ENCODE peak calls at places on chromosomes 16 and 17, in ten cellular contexts. One of them, this sample, is unnamed.

GRCh38 chr17:40101367-40102210 is 1.2 kb upstream of the NR1D1 start:
- DNase-seq in AG04449: no peak
- DNase-seq in GM10248: no peak
- DNase-seq in tibial artery: no peak
- DNase-seq in RWPE2: no peak
- DNase-seq in coronary artery: peak; percentile 66
- DNase-seq in lower lobe of right lung: no peak
- DNase-seq in NB4: no peak
- DNase-seq in AG09309: no peak
- DNase-seq in uterus: no peak
- DNase-seq in this sample: no peak

GRCh38 chr16:74862743-74863244 is 88.2 kb upstream of the FA2H start:
- DNase-seq in AG04449: no peak
- DNase-seq in GM10248: peak; percentile 79
- DNase-seq in tibial artery: no peak
- DNase-seq in RWPE2: no peak
- DNase-seq in coronary artery: no peak
- DNase-seq in lower lobe of right lung: no peak
- DNase-seq in NB4: peak; percentile 66
- DNase-seq in AG09309: no peak
- DNase-seq in uterus: no peak
- DNase-seq in this sample: peak; percentile 80

GRCh38 chr16:87560428-87561199 is 41.7 kb upstream of the JPH3 start:
- DNase-seq in AG04449: no peak
- DNase-seq in GM10248: no peak
- DNase-seq in tibial artery: peak; percentile 46
- DNase-seq in RWPE2: no peak
- DNase-seq in coronary artery: no peak
- DNase-seq in lower lobe of right lung: peak; percentile 61
- DNase-seq in NB4: peak; percentile 59
- DNase-seq in AG09309: no peak
- DNase-seq in uterus: no peak
- DNase-seq in this sample: peak; percentile 41

GRCh38 chr17:75689441-75689873 is 22.3 kb downstream of the SAP30BP start:
- DNase-seq in AG04449: no peak
- DNase-seq in GM10248: peak; percentile 49
- DNase-seq in tibial artery: no peak
- DNase-seq in RWPE2: peak; percentile 94
- DNase-seq in coronary artery: no peak
- DNase-seq in lower lobe of right lung: no peak
- DNase-seq in NB4: no peak
- DNase-seq in AG09309: no peak
- DNase-seq in uterus: no peak
- DNase-seq in this sample: peak; percentile 49

GRCh38 chr17:35653619-35654361 is 66.7 kb downstream of the AP2B1 start:
- DNase-seq in AG04449: no peak
- DNase-seq in GM10248: no peak
- DNase-seq in tibial artery: no peak
- DNase-seq in RWPE2: no peak
- DNase-seq in coronary artery: no peak
- DNase-seq in lower lobe of right lung: no peak
- DNase-seq in NB4: no peak
- DNase-seq in AG09309: no peak
- DNase-seq in uterus: no peak
- DNase-seq in this sample: no peak

GRCh38 chr16:27816561-27816960 is 247.0 kb downstream of the GSG1L start:
- DNase-seq in AG04449: no peak
- DNase-seq in GM10248: no peak
- DNase-seq in tibial artery: peak; percentile 13
- DNase-seq in RWPE2: peak; percentile 28
- DNase-seq in coronary artery: no peak
- DNase-seq in lower lobe of right lung: no peak
- DNase-seq in NB4: no peak
- DNase-seq in AG09309: no peak
- DNase-seq in uterus: no peak
- DNase-seq in this sample: no peak

GRCh38 chr16:88706288-88706964 is at the start of the genes CTU2 and RNF166:
- DNase-seq in AG04449: peak; percentile 14
- DNase-seq in GM10248: peak; percentile 98
- DNase-seq in tibial artery: peak; percentile 80
- DNase-seq in RWPE2: no peak
- DNase-seq in coronary artery: peak; percentile 89
- DNase-seq in lower lobe of right lung: peak; percentile 95
- DNase-seq in NB4: peak; percentile 92
- DNase-seq in AG09309: peak; percentile 29
- DNase-seq in uterus: peak; percentile 88
- DNase-seq in this sample: peak; percentile 100

GRCh38 chr17:46870116-46870803 is 18.9 kb downstream of the WNT9B start:
- DNase-seq in AG04449: no peak
- DNase-seq in GM10248: no peak
- DNase-seq in tibial artery: no peak
- DNase-seq in RWPE2: no peak
- DNase-seq in coronary artery: no peak
- DNase-seq in lower lobe of right lung: no peak
- DNase-seq in NB4: no peak
- DNase-seq in AG09309: no peak
- DNase-seq in uterus: no peak
- DNase-seq in this sample: no peak

GRCh38 chr17:43517615-43518386 is 28.3 kb downstream of the ETV4 start:
- DNase-seq in AG04449: no peak
- DNase-seq in GM10248: peak; percentile 71
- DNase-seq in tibial artery: no peak
- DNase-seq in RWPE2: no peak
- DNase-seq in coronary artery: no peak
- DNase-seq in lower lobe of right lung: no peak
- DNase-seq in NB4: no peak
- DNase-seq in AG09309: peak; percentile 17
- DNase-seq in uterus: no peak
- DNase-seq in this sample: peak; percentile 73

GRCh38 chr17:42306385-42306667 is 18.0 kb downstream of the STAT5A start:
- DNase-seq in AG04449: no peak
- DNase-seq in GM10248: no peak
- DNase-seq in tibial artery: no peak
- DNase-seq in RWPE2: no peak
- DNase-seq in coronary artery: no peak
- DNase-seq in lower lobe of right lung: no peak
- DNase-seq in NB4: no peak
- DNase-seq in AG09309: no peak
- DNase-seq in uterus: no peak
- DNase-seq in this sample: no peak

GRCh38 chr17:42309142-42309541 is 20.8 kb downstream of the STAT5A start:
- DNase-seq in AG04449: no peak
- DNase-seq in GM10248: no peak
- DNase-seq in tibial artery: no peak
- DNase-seq in RWPE2: no peak
- DNase-seq in coronary artery: no peak
- DNase-seq in lower lobe of right lung: no peak
- DNase-seq in NB4: no peak
- DNase-seq in AG09309: no peak
- DNase-seq in uterus: no peak
- DNase-seq in this sample: no peak

GRCh38 chr17:42305543-42306384 is 17.5 kb downstream of the STAT5A start:
- DNase-seq in AG04449: no peak
- DNase-seq in GM10248: no peak
- DNase-seq in tibial artery: no peak
- DNase-seq in RWPE2: no peak
- DNase-seq in coronary artery: no peak
- DNase-seq in lower lobe of right lung: no peak
- DNase-seq in NB4: no peak
- DNase-seq in AG09309: no peak
- DNase-seq in uterus: no peak
- DNase-seq in this sample: no peak

GRCh38 chr17:42304187-42305030 is 16.1 kb downstream of the STAT5A start:
- DNase-seq in AG04449: no peak
- DNase-seq in GM10248: no peak
- DNase-seq in tibial artery: no peak
- DNase-seq in RWPE2: no peak
- DNase-seq in coronary artery: no peak
- DNase-seq in lower lobe of right lung: no peak
- DNase-seq in NB4: no peak
- DNase-seq in AG09309: no peak
- DNase-seq in uterus: no peak
- DNase-seq in this sample: no peak

DNA sequence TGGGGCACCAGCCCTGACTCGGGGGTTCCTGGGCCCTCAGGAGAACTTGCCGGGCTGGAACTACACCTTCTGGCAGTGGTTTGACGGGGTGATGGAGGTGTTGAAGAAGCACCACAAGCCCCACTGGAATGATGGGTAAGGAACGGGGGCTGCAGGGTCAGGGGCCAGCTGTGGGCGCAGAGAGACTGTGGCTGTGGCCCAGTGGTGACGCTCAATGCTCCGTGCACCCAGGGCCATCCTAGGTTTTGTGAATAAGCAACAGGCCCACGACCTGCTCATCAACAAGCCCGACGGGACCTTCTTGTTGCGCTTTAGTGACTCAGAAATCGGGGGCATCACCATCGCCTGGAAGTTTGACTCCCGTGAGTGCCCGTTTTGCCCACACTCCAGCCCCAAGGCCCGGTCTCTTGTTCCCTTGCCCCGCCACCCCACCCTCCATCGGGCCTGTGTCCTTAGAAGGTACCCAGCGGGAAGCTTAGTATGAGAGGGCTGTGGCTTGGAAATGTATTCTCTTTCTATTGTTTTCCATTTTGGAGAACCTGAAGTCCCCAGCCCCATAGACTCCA is 19.1 kb downstream of the STAT5A start:
- DNase-seq in AG04449: no peak
- DNase-seq in GM10248: no peak
- DNase-seq in tibial artery: no peak
- DNase-seq in RWPE2: no peak
- DNase-seq in coronary artery: no peak
- DNase-seq in lower lobe of right lung: no peak
- DNase-seq in NB4: no peak
- DNase-seq in AG09309: no peak
- DNase-seq in uterus: no peak
- DNase-seq in this sample: no peak
- TF ChIP-seq CTCF in AG04449: no peak
- TF ChIP-seq CTCF in GM10248: no peak
- TF ChIP-seq CTCF in tibial artery: no peak
- TF ChIP-seq CTCF in RWPE2: no peak
- TF ChIP-seq CTCF in coronary artery: no peak
- TF ChIP-seq CTCF in lower lobe of right lung: no peak
- TF ChIP-seq CTCF in NB4: no peak
- TF ChIP-seq CTCF in AG09309: no peak
- TF ChIP-seq CTCF in uterus: no peak
- TF ChIP-seq CTCF in this sample: no peak

DNA sequence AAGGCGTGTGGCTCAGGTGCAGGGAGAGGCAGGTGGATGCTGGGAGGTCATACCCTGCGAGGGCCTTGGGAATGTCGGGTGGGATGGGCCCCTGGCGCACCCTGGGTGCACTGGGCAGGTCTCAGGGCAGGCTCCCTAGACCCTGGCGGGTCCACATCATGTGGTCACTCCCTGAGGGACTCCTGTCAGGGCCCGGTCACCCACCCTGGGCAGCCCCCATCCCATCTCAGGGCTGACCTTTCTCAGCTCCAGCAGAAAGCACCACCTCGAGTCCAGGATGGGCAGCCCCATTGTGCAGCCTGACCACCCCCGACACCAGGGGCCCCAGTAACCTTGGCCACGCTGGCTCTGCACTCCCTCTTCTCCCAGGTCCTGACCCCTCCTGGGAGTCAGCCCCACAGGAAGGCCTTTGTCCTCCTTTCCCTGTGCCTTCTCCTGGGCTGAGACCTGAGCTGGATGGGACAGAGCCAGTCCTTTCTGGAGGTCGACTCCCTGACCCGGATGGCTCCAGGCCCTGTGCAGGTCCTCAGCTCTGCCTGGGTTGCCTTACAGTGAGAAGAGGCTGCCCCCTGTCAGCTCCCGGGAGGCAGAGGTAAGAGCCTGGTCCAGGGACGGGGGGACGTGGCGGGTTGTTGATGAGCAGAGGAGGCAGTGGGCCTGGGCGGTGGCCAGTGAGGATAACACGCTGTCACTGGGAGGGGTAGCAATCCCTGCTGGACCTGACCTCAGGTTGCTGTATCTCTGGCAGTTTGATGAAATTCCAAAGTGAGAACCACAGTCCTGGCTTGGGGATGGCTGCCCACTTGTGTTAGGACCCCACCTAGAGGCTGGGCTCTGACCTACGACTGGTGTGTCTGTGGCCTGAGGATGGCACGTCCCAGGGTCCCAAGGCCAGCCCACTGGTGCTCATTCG is 77.9 kb downstream of the GOSR1 start:
- DNase-seq in AG04449: no peak
- DNase-seq in GM10248: no peak
- DNase-seq in tibial artery: no peak
- DNase-seq in RWPE2: peak; percentile 64
- DNase-seq in coronary artery: peak; percentile 65
- DNase-seq in lower lobe of right lung: peak; percentile 37
- DNase-seq in NB4: peak; percentile 68
- DNase-seq in AG09309: no peak
- DNase-seq in uterus: no peak
- DNase-seq in this sample: no peak
- TF ChIP-seq CTCF in AG04449: peak; percentile 38
- TF ChIP-seq CTCF in GM10248: peak; percentile 24
- TF ChIP-seq CTCF in tibial artery: no peak
- TF ChIP-seq CTCF in RWPE2: no peak
- TF ChIP-seq CTCF in coronary artery: no peak
- TF ChIP-seq CTCF in lower lobe of right lung: no peak
- TF ChIP-seq CTCF in NB4: peak; percentile 44
- TF ChIP-seq CTCF in AG09309: peak; percentile 29
- TF ChIP-seq CTCF in uterus: no peak
- TF ChIP-seq CTCF in this sample: no peak

DNA sequence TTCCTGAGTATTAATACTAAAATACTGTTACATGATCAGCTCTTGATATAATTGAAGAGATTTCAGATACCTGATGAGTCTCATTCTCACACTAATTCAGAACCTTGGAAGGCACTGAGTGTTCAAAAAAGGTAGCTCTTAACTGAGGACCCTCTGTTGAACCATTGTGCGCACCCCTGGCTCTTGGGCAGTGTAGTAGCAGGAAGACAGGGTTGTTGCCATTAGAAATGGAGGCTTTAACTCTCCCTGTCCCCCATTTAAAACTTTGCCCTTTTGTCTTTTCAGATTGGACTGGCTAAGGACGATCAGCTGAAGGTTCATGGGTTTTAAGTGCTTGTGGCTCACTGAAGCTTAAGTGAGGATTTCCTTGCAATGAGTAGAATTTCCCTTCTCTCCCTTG is 1.8 kb downstream of the EIF1 start:
- DNase-seq in AG04449: no peak
- DNase-seq in GM10248: no peak
- DNase-seq in tibial artery: no peak
- DNase-seq in RWPE2: no peak
- DNase-seq in coronary artery: no peak
- DNase-seq in lower lobe of right lung: no peak
- DNase-seq in NB4: no peak
- DNase-seq in AG09309: no peak
- DNase-seq in uterus: no peak
- DNase-seq in this sample: no peak
- TF ChIP-seq CTCF in AG04449: no peak
- TF ChIP-seq CTCF in GM10248: no peak
- TF ChIP-seq CTCF in tibial artery: no peak
- TF ChIP-seq CTCF in RWPE2: no peak
- TF ChIP-seq CTCF in coronary artery: no peak
- TF ChIP-seq CTCF in lower lobe of right lung: no peak
- TF ChIP-seq CTCF in NB4: no peak
- TF ChIP-seq CTCF in AG09309: no peak
- TF ChIP-seq CTCF in uterus: no peak
- TF ChIP-seq CTCF in this sample: no peak

GRCh38 chr16:29840240-29840639 is 20.0 kb downstream of the MVP start:
- DNase-seq in AG04449: no peak
- DNase-seq in GM10248: no peak
- DNase-seq in tibial artery: no peak
- DNase-seq in RWPE2: no peak
- DNase-seq in coronary artery: no peak
- DNase-seq in lower lobe of right lung: no peak
- DNase-seq in NB4: no peak
- DNase-seq in AG09309: no peak
- DNase-seq in uterus: no peak
- DNase-seq in this sample: no peak
- TF ChIP-seq CTCF in AG04449: no peak
- TF ChIP-seq CTCF in GM10248: no peak
- TF ChIP-seq CTCF in tibial artery: no peak
- TF ChIP-seq CTCF in RWPE2: no peak
- TF ChIP-seq CTCF in coronary artery: no peak
- TF ChIP-seq CTCF in lower lobe of right lung: no peak
- TF ChIP-seq CTCF in NB4: no peak
- TF ChIP-seq CTCF in AG09309: no peak
- TF ChIP-seq CTCF in uterus: no peak
- TF ChIP-seq CTCF in this sample: no peak

This sample was measured in GM20000.